ENCODE peak calls at places on chromosomes 7 and 10, in five cellular contexts. F is IMR-90, L is heart right ventricle, G is lung, H is HCT116. N is an unnamed sample.

GRCh38 chr10:78165617-78166016 is 132.0 kb downstream of the RPS24 start:
- DNase-seq in G (no peak), L (no peak), F (no peak), H (peak; percentile 26), N (no peak)

GRCh38 chr7:26500749-26501352 is 209.2 kb downstream of the SNX10 start:
- DNase-seq in H (peak; percentile 15), L (no peak), F (peak; percentile 16), G (no peak), N (no peak)

GRCh38 chr7:129778770-129779601 is 167.5 kb downstream of the NRF1 start:
- DNase-seq in F (no peak), H (no peak), L (no peak), G (no peak), N (no peak)

GRCh38 chr10:61899997-61900828 is 1.3 kb upstream of the ARID5B start:
- DNase-seq in F (peak; percentile 79), H (no peak), G (peak; percentile 66), L (peak; percentile 65), N (peak; percentile 82)

GRCh38 chr7:153657182-153657800 is 394.9 kb upstream of the DPP6 start:
- DNase-seq in H (no peak), F (no peak), G (no peak), L (no peak), N (no peak)

GRCh38 chr10:123974406-123974805 is 82.8 kb upstream of the CPXM2 start:
- DNase-seq in L (no peak), F (peak; percentile 20), H (peak; percentile 99), G (peak; percentile 28), N (no peak)

GRCh38 chr7:99789441-99790070 is 5.6 kb upstream of the CYP3A4 start:
- DNase-seq in G (no peak), L (no peak), H (no peak), F (no peak), N (no peak)

GRCh38 chr10:119495061-119495505 is 47.4 kb downstream of the RGS10 start:
- DNase-seq in H (no peak), L (no peak), G (no peak), F (peak; percentile 42), N (no peak)

GRCh38 chr10:659710-660141 is 29.7 kb downstream of the DIP2C start:
- DNase-seq in L (no peak), G (no peak), H (no peak), F (peak; percentile 87), N (no peak)

GRCh38 chr7:39428221-39428620 is 138.0 kb upstream of the YAE1 start:
- DNase-seq in L (no peak), F (peak; percentile 48), G (no peak), H (no peak), N (no peak)

GRCh38 chr10:78974409-78975317 is 94.1 kb upstream of the ZMIZ1 start:
- DNase-seq in H (peak; percentile 47), L (peak; percentile 59), F (peak; percentile 94), G (peak; percentile 63), N (peak; percentile 79)

GRCh38 chr10:132407846-132408278 is 10.9 kb downstream of the PWWP2B start:
- DNase-seq in L (no peak), H (no peak), F (peak; percentile 29), G (peak; percentile 92), N (no peak)

GRCh38 chr10:98141484-98142073 is 7.1 kb downstream of the R3HCC1L start:
- DNase-seq in F (no peak), H (no peak), G (no peak), L (no peak), N (no peak)
- H3K4me1 ChIP-seq in F (peaks cover 9% of the 10 kb centered on the region), H (no peaks in the 10 kb centered on the region), G (no peaks in the 10 kb centered on the region), L (no peaks in the 10 kb centered on the region), N (no peaks in the 10 kb centered on the region)

GRCh38 chr7:7664344-7664743 is 23.8 kb downstream of the UMAD1 start:
- DNase-seq in H (no peak), L (no peak), F (no peak), G (no peak), N (no peak)

GRCh38 chr7:7667187-7667586 is 26.6 kb downstream of the UMAD1 start:
- DNase-seq in F (no peak), G (no peak), H (no peak), L (no peak), N (no peak)

GRCh38 chr7:7665031-7665430 is 24.5 kb downstream of the UMAD1 start:
- DNase-seq in G (no peak), L (no peak), H (no peak), F (no peak), N (no peak)

DNA sequence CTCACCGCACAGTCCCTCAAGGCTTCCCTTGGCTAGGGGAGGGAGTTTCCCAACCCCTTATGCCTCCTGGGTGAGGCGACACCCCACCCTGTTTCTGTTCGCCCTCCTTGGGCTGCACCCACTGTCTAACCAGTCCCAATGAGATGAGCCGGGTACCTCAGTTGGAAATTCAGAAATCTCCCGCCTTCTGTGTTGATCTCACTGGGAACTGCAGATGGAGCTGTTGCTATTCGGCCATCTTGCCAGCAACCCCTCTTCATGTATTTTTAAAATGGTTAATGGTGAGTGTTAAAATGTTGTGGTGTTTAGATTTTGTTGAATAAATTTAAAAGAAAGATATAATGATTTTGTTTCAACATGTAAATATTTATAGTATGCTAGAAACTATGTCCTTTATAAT is 22.0 kb downstream of the UMAD1 start:
- DNase-seq in G (no peak), L (no peak), H (no peak), F (peak; percentile 34), N (no peak)
- TF ChIP-seq CTCF in G (no peak), L (no peak), H (peak; percentile 47), F (peak; percentile 55), N (no peak)

DNA sequence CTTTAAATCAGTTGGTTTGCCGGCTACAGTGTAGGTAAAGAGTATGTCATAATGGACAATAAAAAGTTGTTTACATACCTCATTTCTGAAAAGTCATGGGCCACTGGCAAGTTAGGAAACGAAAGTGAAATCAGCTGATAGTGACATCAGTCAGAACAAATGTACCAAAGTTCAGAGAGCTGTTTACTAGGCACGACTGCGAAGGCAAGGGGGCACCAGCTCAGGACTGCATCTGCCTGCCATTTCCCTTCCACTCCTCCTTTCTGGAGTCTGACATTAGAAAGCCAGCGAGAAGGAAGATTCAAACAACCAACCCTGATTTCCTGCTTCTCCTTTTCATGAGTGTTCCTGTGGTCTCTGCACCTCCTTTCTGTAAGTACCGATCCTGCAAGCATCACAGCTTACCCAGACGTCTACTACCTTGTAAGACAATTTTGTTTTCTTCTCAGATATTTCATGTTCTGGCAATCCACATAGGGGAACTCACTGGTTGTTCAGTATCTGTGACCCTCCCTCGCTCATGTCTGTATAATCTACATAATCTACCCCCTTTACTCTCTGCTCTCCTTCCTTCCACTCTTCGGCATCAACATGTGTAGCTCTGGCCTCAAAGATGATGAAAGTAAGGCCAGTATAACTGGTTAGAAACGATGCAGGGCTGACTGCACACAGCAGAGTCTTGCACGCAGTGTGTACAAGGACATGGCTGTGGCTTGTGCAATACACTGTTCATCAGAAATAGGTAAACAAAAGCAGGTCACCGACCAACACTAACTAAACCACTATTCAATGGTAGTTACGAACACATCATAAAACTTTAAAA is at the start of gene TMEM140:
- DNase-seq in L (peak; percentile 57), G (no peak), F (peak; percentile 64), H (no peak), N (no peak)
- H3K4me1 ChIP-seq in L (peaks cover 6% of the 10 kb centered on the region), G (peaks cover 11% of the 10 kb centered on the region), F (peaks cover 4% of the 10 kb centered on the region), H (no peaks in the 10 kb centered on the region), N (peaks cover 24% of the 10 kb centered on the region)

DNA sequence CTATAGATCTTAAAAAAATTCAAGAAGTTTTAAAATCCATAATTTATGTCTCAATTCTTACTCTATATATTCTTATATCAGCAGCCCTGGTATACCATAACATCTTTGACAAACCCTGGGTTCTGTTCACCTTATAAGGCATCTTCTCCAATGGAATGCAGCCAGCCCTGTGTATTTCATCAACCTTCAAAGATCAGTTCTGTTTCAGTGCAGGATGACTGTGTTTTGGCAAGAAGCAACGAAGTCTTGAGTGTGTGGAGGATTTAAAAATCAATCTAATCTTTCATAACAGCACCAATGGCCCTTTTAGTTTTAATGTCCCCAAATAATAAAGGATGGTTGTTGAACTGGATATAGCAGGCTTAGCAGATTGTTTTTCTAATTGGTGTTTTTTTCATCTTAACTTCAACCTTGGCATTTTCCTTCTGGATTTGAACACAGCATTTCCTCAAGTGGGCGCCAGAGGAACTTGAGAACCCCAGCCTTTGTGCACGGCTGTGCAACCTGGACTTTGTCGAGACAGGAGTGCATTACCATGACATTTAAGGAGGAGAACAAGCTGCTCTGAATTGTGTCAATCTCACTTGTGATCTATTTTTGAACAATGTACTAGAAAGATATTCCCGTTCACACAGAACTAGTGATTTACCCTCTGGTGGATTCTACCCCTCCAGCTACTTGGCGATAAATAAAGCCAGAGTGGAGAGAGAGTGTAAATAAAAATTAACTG is 313.3 kb upstream of the AKR1E2 start:
- DNase-seq in H (peak; percentile 36), F (peak; percentile 71), L (peak; percentile 58), G (no peak), N (no peak)
- TF ChIP-seq CTCF in H (peak; percentile 62), F (peak; percentile 67), L (peak; percentile 36), G (peak; percentile 18), N (no peak)

DNA sequence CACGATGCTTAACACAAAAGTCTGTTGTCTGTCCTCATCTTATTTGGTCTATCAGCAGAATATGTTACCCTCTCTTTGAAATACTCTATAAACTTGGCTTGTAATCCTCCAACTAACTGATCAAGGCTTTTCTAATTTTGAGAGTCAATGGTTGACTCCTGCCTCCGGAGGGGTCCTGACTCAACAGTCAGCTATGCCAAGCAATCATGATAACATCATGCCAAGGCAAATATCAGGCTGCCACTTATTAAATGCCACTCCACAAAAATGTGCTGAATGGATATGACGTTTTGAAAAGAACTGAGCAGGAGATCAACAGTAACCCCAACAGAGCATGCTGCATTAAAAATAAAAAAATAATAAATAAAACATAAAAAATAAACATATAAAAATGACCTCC is 116.1 kb downstream of the PARD3 start:
- DNase-seq in L (no peak), G (peak; percentile 60), H (peak; percentile 34), F (peak; percentile 47), N (peak; percentile 66)
- H3K4me1 ChIP-seq in L (no peaks in the 10 kb centered on the region), G (peaks cover 17% of the 10 kb centered on the region), H (peaks cover 64% of the 10 kb centered on the region), F (peaks cover 5% of the 10 kb centered on the region), N (peaks cover 38% of the 10 kb centered on the region)

DNA sequence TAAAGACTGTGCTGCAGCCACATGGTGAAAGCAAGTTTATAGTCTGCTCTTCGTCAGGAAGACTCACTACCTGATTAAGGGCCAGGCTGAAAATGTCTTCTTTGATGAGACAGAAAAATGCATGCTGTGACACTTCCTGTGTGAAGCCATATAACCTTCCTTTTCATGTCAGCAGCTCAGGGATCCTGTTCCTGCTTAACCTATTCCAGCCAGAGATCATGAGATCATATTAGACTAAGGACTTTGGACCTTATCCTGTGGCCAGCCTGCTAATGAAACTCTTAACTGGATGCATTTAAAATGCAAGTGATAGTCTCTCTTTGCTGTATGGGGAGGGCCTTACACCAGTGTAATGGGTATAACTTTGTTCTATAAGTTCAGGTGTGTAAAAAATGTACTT is 165.2 kb downstream of the PTEN start:
- DNase-seq in F (no peak), L (no peak), H (no peak), G (no peak), N (no peak)
- TF ChIP-seq CTCF in F (no peak), L (no peak), H (no peak), G (no peak), N (no peak)

GRCh38 chr10:120736377-120736776 is 114.8 kb upstream of the WDR11 start:
- DNase-seq in F (no peak), L (no peak), H (no peak), G (no peak), N (no peak)
- H3K4me1 ChIP-seq in F (no peaks in the 10 kb centered on the region), L (no peaks in the 10 kb centered on the region), H (no peaks in the 10 kb centered on the region), G (no peaks in the 10 kb centered on the region), N (no peaks in the 10 kb centered on the region)

DNA sequence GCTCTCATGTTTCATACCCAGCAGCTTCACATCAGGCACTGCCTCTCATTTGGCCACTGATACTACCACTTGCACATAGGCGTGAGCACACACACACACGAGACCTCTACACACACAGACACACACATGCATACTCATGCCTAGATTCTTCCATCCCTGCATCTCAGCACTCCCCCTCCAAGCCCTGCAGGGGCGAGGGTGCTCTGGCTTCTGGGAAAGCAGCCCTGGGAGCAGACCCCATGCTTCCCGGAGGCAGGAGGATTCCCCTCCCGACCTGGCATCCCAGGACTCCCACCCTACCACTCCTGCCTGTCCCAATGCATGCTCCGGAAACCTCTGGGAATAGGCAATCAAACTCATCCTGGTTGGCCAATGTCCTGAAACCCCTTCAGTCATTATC is 89.1 kb upstream of the SMNDC1 start:
- DNase-seq in L (no peak), G (no peak), H (no peak), F (no peak), N (no peak)
- TF ChIP-seq CTCF in L (no peak), G (no peak), H (no peak), F (no peak), N (no peak)